ENCODE peak calls at places on chromosomes 7 and 10, in eight cellular contexts. One of them, this sample, is unnamed.

GRCh38 chr10:77333610-77334340 is 303.8 kb downstream of the KCNMA1 start:
- DNase-seq in fibroblast of mammary gland: peak
- DNase-seq in HCT116: no peak
- DNase-seq in astrocyte of the spinal cord: no peak
- DNase-seq in CD8-positive, alpha-beta T cell: no peak
- DNase-seq in ovary: no peak
- DNase-seq in neural progenitor cell: no peak
- DNase-seq in heart left ventricle: no peak
- DNase-seq in this sample: no peak

GRCh38 chr7:6558837-6559236 is 7.6 kb upstream of the GRID2IP start:
- DNase-seq in fibroblast of mammary gland: peak
- DNase-seq in HCT116: peak
- DNase-seq in astrocyte of the spinal cord: no peak
- DNase-seq in CD8-positive, alpha-beta T cell: no peak
- DNase-seq in ovary: no peak
- DNase-seq in neural progenitor cell: peak
- DNase-seq in heart left ventricle: no peak
- DNase-seq in this sample: no peak

GRCh38 chr10:21110358-21110757 is 213.2 kb upstream of the NEBL start:
- DNase-seq in fibroblast of mammary gland: no peak
- DNase-seq in HCT116: no peak
- DNase-seq in astrocyte of the spinal cord: no peak
- DNase-seq in CD8-positive, alpha-beta T cell: no peak
- DNase-seq in ovary: no peak
- DNase-seq in neural progenitor cell: no peak
- DNase-seq in heart left ventricle: no peak
- DNase-seq in this sample: no peak

GRCh38 chr10:32687116-32687515 is 241.2 kb downstream of the CCDC7 start:
- DNase-seq in fibroblast of mammary gland: no peak
- DNase-seq in HCT116: no peak
- DNase-seq in astrocyte of the spinal cord: no peak
- DNase-seq in CD8-positive, alpha-beta T cell: no peak
- DNase-seq in ovary: no peak
- DNase-seq in neural progenitor cell: no peak
- DNase-seq in heart left ventricle: no peak
- DNase-seq in this sample: no peak

GRCh38 chr7:74203157-74203556 is 6.6 kb upstream of the LAT2 start:
- DNase-seq in fibroblast of mammary gland: peak
- DNase-seq in HCT116: no peak
- DNase-seq in astrocyte of the spinal cord: peak
- DNase-seq in CD8-positive, alpha-beta T cell: no peak
- DNase-seq in ovary: no peak
- DNase-seq in neural progenitor cell: peak
- DNase-seq in heart left ventricle: no peak
- DNase-seq in this sample: no peak

GRCh38 chr10:12750526-12751201 is 250.8 kb downstream of the CCDC3 start:
- DNase-seq in fibroblast of mammary gland: no peak
- DNase-seq in HCT116: no peak
- DNase-seq in astrocyte of the spinal cord: no peak
- DNase-seq in CD8-positive, alpha-beta T cell: no peak
- DNase-seq in ovary: no peak
- DNase-seq in neural progenitor cell: no peak
- DNase-seq in heart left ventricle: no peak
- DNase-seq in this sample: no peak

GRCh38 chr10:520402-520787 is 169.1 kb downstream of the DIP2C start:
- DNase-seq in fibroblast of mammary gland: peak
- DNase-seq in HCT116: no peak
- DNase-seq in astrocyte of the spinal cord: no peak
- DNase-seq in CD8-positive, alpha-beta T cell: no peak
- DNase-seq in ovary: peak
- DNase-seq in neural progenitor cell: peak
- DNase-seq in heart left ventricle: no peak
- DNase-seq in this sample: no peak

GRCh38 chr7:120680986-120681385 is 177.0 kb downstream of the TSPAN12 start:
- DNase-seq in fibroblast of mammary gland: no peak
- DNase-seq in HCT116: no peak
- DNase-seq in astrocyte of the spinal cord: no peak
- DNase-seq in CD8-positive, alpha-beta T cell: no peak
- DNase-seq in ovary: no peak
- DNase-seq in neural progenitor cell: no peak
- DNase-seq in heart left ventricle: no peak
- DNase-seq in this sample: no peak

GRCh38 chr7:134922730-134923704 is 63.3 kb upstream of the AGBL3 start:
- DNase-seq in fibroblast of mammary gland: peak
- DNase-seq in HCT116: no peak
- DNase-seq in astrocyte of the spinal cord: no peak
- DNase-seq in CD8-positive, alpha-beta T cell: no peak
- DNase-seq in ovary: no peak
- DNase-seq in neural progenitor cell: no peak
- DNase-seq in heart left ventricle: no peak
- DNase-seq in this sample: no peak

GRCh38 chr10:131031346-131031745 is 280.2 kb downstream of the TCERG1L start:
- DNase-seq in fibroblast of mammary gland: no peak
- DNase-seq in HCT116: no peak
- DNase-seq in astrocyte of the spinal cord: no peak
- DNase-seq in CD8-positive, alpha-beta T cell: no peak
- DNase-seq in ovary: no peak
- DNase-seq in neural progenitor cell: no peak
- DNase-seq in heart left ventricle: no peak
- DNase-seq in this sample: no peak

GRCh38 chr7:5528071-5528814 is 104.6 kb upstream of the TNRC18 start:
- DNase-seq in fibroblast of mammary gland: peak
- DNase-seq in HCT116: no peak
- DNase-seq in astrocyte of the spinal cord: peak
- DNase-seq in CD8-positive, alpha-beta T cell: peak
- DNase-seq in ovary: peak
- DNase-seq in neural progenitor cell: peak
- DNase-seq in heart left ventricle: peak
- DNase-seq in this sample: peak

GRCh38 chr10:114876602-114877300 is 55.2 kb downstream of the FHIP2A start:
- DNase-seq in fibroblast of mammary gland: peak
- DNase-seq in HCT116: peak
- DNase-seq in astrocyte of the spinal cord: peak
- DNase-seq in CD8-positive, alpha-beta T cell: no peak
- DNase-seq in ovary: peak
- DNase-seq in neural progenitor cell: peak
- DNase-seq in heart left ventricle: peak
- DNase-seq in this sample: peak

GRCh38 chr10:27241640-27242472 is 1.3 kb upstream of the ACBD5 start:
- DNase-seq in fibroblast of mammary gland: peak
- DNase-seq in HCT116: peak
- DNase-seq in astrocyte of the spinal cord: peak
- DNase-seq in CD8-positive, alpha-beta T cell: peak
- DNase-seq in ovary: peak
- DNase-seq in neural progenitor cell: peak
- DNase-seq in heart left ventricle: peak
- DNase-seq in this sample: peak

GRCh38 chr10:71258046-71258445 is 45.7 kb downstream of the UNC5B start:
- DNase-seq in fibroblast of mammary gland: no peak
- DNase-seq in HCT116: no peak
- DNase-seq in astrocyte of the spinal cord: no peak
- DNase-seq in CD8-positive, alpha-beta T cell: no peak
- DNase-seq in ovary: no peak
- DNase-seq in neural progenitor cell: no peak
- DNase-seq in heart left ventricle: no peak
- DNase-seq in this sample: no peak

GRCh38 chr10:75302029-75302428 is 66.3 kb upstream of the COMTD1 start:
- DNase-seq in fibroblast of mammary gland: no peak
- DNase-seq in HCT116: no peak
- DNase-seq in astrocyte of the spinal cord: no peak
- DNase-seq in CD8-positive, alpha-beta T cell: no peak
- DNase-seq in ovary: no peak
- DNase-seq in neural progenitor cell: no peak
- DNase-seq in heart left ventricle: no peak
- DNase-seq in this sample: no peak

GRCh38 chr10:75304313-75304712 is 68.6 kb upstream of the COMTD1 start:
- DNase-seq in fibroblast of mammary gland: no peak
- DNase-seq in HCT116: no peak
- DNase-seq in astrocyte of the spinal cord: no peak
- DNase-seq in CD8-positive, alpha-beta T cell: no peak
- DNase-seq in ovary: no peak
- DNase-seq in neural progenitor cell: no peak
- DNase-seq in heart left ventricle: no peak
- DNase-seq in this sample: no peak

GRCh38 chr10:75304740-75305380 is 69.1 kb upstream of the COMTD1 start:
- DNase-seq in fibroblast of mammary gland: no peak
- DNase-seq in HCT116: no peak
- DNase-seq in astrocyte of the spinal cord: peak
- DNase-seq in CD8-positive, alpha-beta T cell: no peak
- DNase-seq in ovary: no peak
- DNase-seq in neural progenitor cell: no peak
- DNase-seq in heart left ventricle: no peak
- DNase-seq in this sample: no peak

GRCh38 chr10:75305675-75306074 is 69.9 kb upstream of the COMTD1 start:
- DNase-seq in fibroblast of mammary gland: no peak
- DNase-seq in HCT116: no peak
- DNase-seq in astrocyte of the spinal cord: no peak
- DNase-seq in CD8-positive, alpha-beta T cell: no peak
- DNase-seq in ovary: no peak
- DNase-seq in neural progenitor cell: no peak
- DNase-seq in heart left ventricle: no peak
- DNase-seq in this sample: no peak

GRCh38 chr10:75303045-75303777 is 67.5 kb upstream of the COMTD1 start:
- DNase-seq in fibroblast of mammary gland: no peak
- DNase-seq in HCT116: no peak
- DNase-seq in astrocyte of the spinal cord: no peak
- DNase-seq in CD8-positive, alpha-beta T cell: no peak
- DNase-seq in ovary: no peak
- DNase-seq in neural progenitor cell: no peak
- DNase-seq in heart left ventricle: no peak
- DNase-seq in this sample: no peak
- TF ChIP-seq CTCF in fibroblast of mammary gland: no peak
- TF ChIP-seq CTCF in HCT116: no peak
- TF ChIP-seq CTCF in astrocyte of the spinal cord: no peak
- TF ChIP-seq CTCF in CD8-positive, alpha-beta T cell: no peak
- TF ChIP-seq CTCF in ovary: no peak
- TF ChIP-seq CTCF in neural progenitor cell: no peak
- TF ChIP-seq CTCF in heart left ventricle: no peak
- TF ChIP-seq CTCF in this sample: no peak

GRCh38 chr10:126373137-126373536 is 15.1 kb downstream of the ADAM12 start:
- DNase-seq in fibroblast of mammary gland: no peak
- DNase-seq in HCT116: no peak
- DNase-seq in astrocyte of the spinal cord: no peak
- DNase-seq in CD8-positive, alpha-beta T cell: no peak
- DNase-seq in ovary: peak
- DNase-seq in neural progenitor cell: no peak
- DNase-seq in heart left ventricle: no peak
- DNase-seq in this sample: no peak
- TF ChIP-seq CTCF in fibroblast of mammary gland: no peak
- TF ChIP-seq CTCF in HCT116: no peak
- TF ChIP-seq CTCF in astrocyte of the spinal cord: no peak
- TF ChIP-seq CTCF in CD8-positive, alpha-beta T cell: no peak
- TF ChIP-seq CTCF in ovary: no peak
- TF ChIP-seq CTCF in neural progenitor cell: no peak
- TF ChIP-seq CTCF in heart left ventricle: no peak
- TF ChIP-seq CTCF in this sample: no peak

DNA sequence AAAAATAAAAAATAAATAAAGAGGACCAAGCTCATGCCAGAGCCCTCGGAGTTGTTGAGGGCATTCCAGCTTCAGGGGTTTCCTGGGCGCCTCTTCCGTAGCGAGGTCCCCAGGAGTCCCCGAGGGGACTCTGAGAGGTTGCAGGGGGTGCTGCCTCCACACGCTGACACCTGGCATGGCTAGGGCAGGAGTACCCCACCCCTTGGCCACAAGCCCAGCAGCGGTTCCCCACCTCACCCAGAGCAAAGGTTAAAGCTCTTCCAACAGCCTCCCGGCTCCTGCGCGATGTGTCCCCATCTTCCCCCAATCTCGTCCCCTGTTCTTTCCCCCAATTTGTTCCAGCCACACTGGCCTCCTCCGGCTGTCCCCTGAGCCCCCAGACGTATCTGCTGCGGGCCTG is 4.5 kb downstream of the AMZ1 start:
- DNase-seq in fibroblast of mammary gland: no peak
- DNase-seq in HCT116: no peak
- DNase-seq in astrocyte of the spinal cord: no peak
- DNase-seq in CD8-positive, alpha-beta T cell: no peak
- DNase-seq in ovary: no peak
- DNase-seq in neural progenitor cell: no peak
- DNase-seq in heart left ventricle: no peak
- DNase-seq in this sample: no peak
- TF ChIP-seq CTCF in fibroblast of mammary gland: no peak
- TF ChIP-seq CTCF in HCT116: no peak
- TF ChIP-seq CTCF in astrocyte of the spinal cord: no peak
- TF ChIP-seq CTCF in CD8-positive, alpha-beta T cell: no peak
- TF ChIP-seq CTCF in ovary: no peak
- TF ChIP-seq CTCF in neural progenitor cell: no peak
- TF ChIP-seq CTCF in heart left ventricle: no peak
- TF ChIP-seq CTCF in this sample: no peak

GRCh38 chr7:29807179-29807841 is 1.0 kb downstream of the WIPF3 start:
- DNase-seq in fibroblast of mammary gland: no peak
- DNase-seq in HCT116: peak
- DNase-seq in astrocyte of the spinal cord: no peak
- DNase-seq in CD8-positive, alpha-beta T cell: no peak
- DNase-seq in ovary: peak
- DNase-seq in neural progenitor cell: peak
- DNase-seq in heart left ventricle: peak
- DNase-seq in this sample: no peak
- TF ChIP-seq CTCF in fibroblast of mammary gland: no peak
- TF ChIP-seq CTCF in HCT116: peak
- TF ChIP-seq CTCF in astrocyte of the spinal cord: no peak
- TF ChIP-seq CTCF in CD8-positive, alpha-beta T cell: no peak
- TF ChIP-seq CTCF in ovary: peak
- TF ChIP-seq CTCF in neural progenitor cell: peak
- TF ChIP-seq CTCF in heart left ventricle: no peak
- TF ChIP-seq CTCF in this sample: no peak

This sample was measured in GM06990.